ENCODE peak calls at places on chromosomes 7 and 10, in five cellular contexts. X, C, P, N and A are unnamed samples.
A peak's percentile ranks its signal among the peaks of the same experiment; 100 is the strongest.

GRCh38 chr10:127550861-127551260 is 1.8 kb downstream of the NPS start:
- DNase-seq in N (no peak), P (no peak), C (no peak), X (no peak), A (no peak)

GRCh38 chr7:55036958-55037357 is 18.1 kb downstream of the EGFR start:
- DNase-seq in P (no peak), N (no peak), C (no peak), X (no peak), A (no peak)

GRCh38 chr7:41788556-41788955 is 85.7 kb upstream of the INHBA start:
- DNase-seq in C (no peak), N (no peak), X (no peak), P (no peak), A (no peak)

GRCh38 chr7:121003986-121004685 is 15.6 kb downstream of the CPED1 start:
- DNase-seq in X (no peak), P (peak; percentile 84), N (peak; percentile 28), C (no peak), A (no peak)

GRCh38 chr10:61217851-61218565 is 235.2 kb downstream of the TMEM26 start:
- DNase-seq in C (no peak), N (no peak), P (no peak), X (no peak), A (no peak)

GRCh38 chr7:1741751-1742554 is 71.9 kb downstream of the ELFN1 start:
- DNase-seq in X (no peak), P (no peak), C (no peak), N (no peak), A (no peak)

GRCh38 chr7:116212859-116213258 is 2.5 kb downstream of the TES start:
- DNase-seq in P (no peak), X (no peak), C (no peak), N (no peak), A (no peak)

GRCh38 chr7:107856806-107857540 is 34.0 kb upstream of the DLD start:
- DNase-seq in X (no peak), N (no peak), P (no peak), C (no peak), A (no peak)

GRCh38 chr7:102185796-102186195 is 100.9 kb upstream of the SH2B2 start:
- DNase-seq in N (no peak), X (no peak), P (no peak), C (no peak), A (no peak)

GRCh38 chr7:117992635-117993034 is 119.4 kb upstream of the CTTNBP2 start:
- DNase-seq in X (no peak), P (no peak), C (no peak), N (no peak), A (no peak)

GRCh38 chr10:125781374-125781773 is 5.8 kb upstream of the MMP21 start:
- DNase-seq in P (no peak), C (no peak), N (no peak), X (no peak), A (no peak)

GRCh38 chr7:21902240-21902639 is 43.5 kb downstream of the CDCA7L start:
- DNase-seq in X (no peak), C (no peak), P (no peak), N (no peak), A (no peak)

GRCh38 chr7:88758355-88759215 is 915 bp upstream of the ZNF804B start:
- DNase-seq in P (peak; percentile 28), C (no peak), X (peak; percentile 78), N (peak; percentile 77), A (no peak)

GRCh38 chr7:144691240-144691639 is 144.6 kb downstream of the TPK1 start:
- DNase-seq in P (no peak), N (no peak), C (no peak), X (no peak), A (no peak)

GRCh38 chr10:91156196-91156595 is 64.3 kb upstream of the PCGF5 start:
- DNase-seq in N (no peak), X (no peak), P (no peak), C (no peak), A (no peak)

GRCh38 chr10:22666287-22667092 is 47.9 kb downstream of the PIP4K2A start:
- DNase-seq in X (no peak), N (peak; percentile 32), C (no peak), P (no peak), A (peak; percentile 58)

GRCh38 chr7:36236073-36236472 is 83.0 kb downstream of the EEPD1 start:
- DNase-seq in C (no peak), X (peak; percentile 42), P (peak; percentile 34), N (no peak), A (no peak)

GRCh38 chr7:150756858-150757257 is 19.6 kb downstream of the GIMAP5 start:
- DNase-seq in P (no peak), C (no peak), X (no peak), N (no peak), A (no peak)

GRCh38 chr7:134834689-134835462 is 55.4 kb downstream of the CALD1 start:
- DNase-seq in X (no peak), N (no peak), C (no peak), P (peak; percentile 63), A (no peak)

GRCh38 chr10:77827383-77827782 is 99.2 kb downstream of the DLG5 start:
- DNase-seq in N (no peak), C (no peak), X (no peak), P (no peak), A (no peak)

GRCh38 chr7:32070051-32070405 is 179 bp downstream of the PDE1C start:
- DNase-seq in N (no peak), P (no peak), X (no peak), C (no peak), A (no peak)

DNA sequence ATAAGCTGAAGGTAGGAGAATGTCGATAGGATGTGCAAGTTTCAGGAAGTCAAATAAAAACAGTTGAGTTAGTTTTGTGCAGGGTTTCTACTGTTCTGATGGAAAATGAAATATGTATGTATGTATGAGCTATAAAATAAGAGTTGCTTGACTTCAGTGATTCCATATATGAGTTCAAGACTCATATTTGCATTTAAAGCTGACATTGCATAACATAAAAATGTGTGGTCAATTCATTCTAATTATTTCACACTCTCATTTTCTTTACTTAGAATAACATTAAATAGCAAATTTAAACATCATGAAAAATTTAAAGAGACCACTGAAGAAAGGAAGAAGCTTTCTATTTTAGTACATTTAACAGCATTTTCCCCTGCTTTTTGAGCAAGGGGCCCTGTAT is 37.8 kb downstream of the IFIT5 start:
- DNase-seq in N (no peak), X (no peak), C (no peak), P (no peak), A (no peak)
- H3K27ac ChIP-seq in N (no peak overlapping the region), X (no peak overlapping the region), C (no peak overlapping the region), P (no peak overlapping the region), A (no peak overlapping the region)

GRCh38 chr10:124207391-124207790 is 114.0 kb upstream of the CHST15 start:
- DNase-seq in P (no peak), C (no peak), X (no peak), N (no peak), A (no peak)

GRCh38 chr10:124204726-124205125 is 111.3 kb upstream of the CHST15 start:
- DNase-seq in X (no peak), N (no peak), P (no peak), C (no peak), A (no peak)

GRCh38 chr10:124205432-124205831 is 112.0 kb upstream of the CHST15 start:
- DNase-seq in X (no peak), C (no peak), N (no peak), P (no peak), A (no peak)

GRCh38 chr10:124210263-124210662 is 116.9 kb upstream of the CHST15 start:
- DNase-seq in N (no peak), C (no peak), X (no peak), P (no peak), A (no peak)

DNA sequence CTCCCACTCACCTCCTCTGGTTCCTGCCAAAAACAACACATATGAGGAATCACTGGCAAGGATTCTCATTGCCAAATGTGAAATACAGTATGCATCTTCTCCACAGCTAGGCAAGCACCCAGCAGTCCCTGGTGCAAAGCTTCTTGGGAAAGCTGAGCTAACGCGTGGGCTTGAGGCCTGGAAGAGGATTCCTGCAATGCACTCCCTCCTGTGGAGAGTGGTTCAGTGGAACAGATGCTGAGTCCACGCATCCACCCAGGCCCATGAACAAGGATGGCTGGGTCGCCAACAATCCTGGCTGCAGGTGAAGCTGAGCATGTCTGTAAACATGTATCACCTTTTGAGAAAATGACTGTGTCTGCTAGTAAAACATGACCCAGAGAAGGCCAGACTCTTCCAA is 113.2 kb upstream of the CHST15 start:
- DNase-seq in P (no peak), C (no peak), X (no peak), N (no peak), A (no peak)
- TF ChIP-seq POLR2A in P (no peak), C (no peak), X (no peak), N (no peak), A (no peak)

DNA sequence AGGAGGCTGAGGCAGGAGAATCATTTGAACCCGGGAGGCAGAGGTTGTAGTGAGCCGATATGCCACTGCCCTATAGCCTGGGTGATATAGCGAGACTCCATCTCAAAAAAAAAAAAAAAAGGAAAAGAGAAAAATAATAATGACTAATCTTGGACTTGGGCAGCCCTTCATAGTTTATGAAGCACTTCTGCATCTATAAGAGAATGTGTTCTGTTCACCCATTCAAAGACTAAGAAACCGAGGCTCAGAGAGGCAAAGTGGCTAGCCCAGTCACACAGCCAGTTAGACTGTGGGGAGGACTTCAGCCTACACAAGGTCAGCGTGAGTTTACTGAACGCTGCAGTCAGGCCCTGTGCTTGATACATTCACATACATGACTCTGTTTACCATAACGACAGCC is 46.9 kb downstream of the UNC5B start:
- DNase-seq in P (no peak), X (no peak), N (no peak), C (no peak), A (no peak)
- H3K27ac ChIP-seq in P (peak overlapping the region; percentile 81), X (no peak overlapping the region), N (no peak overlapping the region), C (peak overlapping the region; percentile 68), A (no peak overlapping the region)

GRCh38 chr10:100997364-100998182 is 2.0 kb upstream of the LZTS2 start:
- DNase-seq in X (peak; percentile 69), P (peak; percentile 85), C (peak; percentile 82), N (peak; percentile 80), A (peak; percentile 84)
- TF ChIP-seq POLR2A in X (peak; percentile 51), P (no peak), C (no peak), N (peak; percentile 36), A (no peak)

GRCh38 chr10:116704926-116705325 is 37.4 kb downstream of the HSPA12A start:
- DNase-seq in C (no peak), P (no peak), X (peak; percentile 96), N (peak; percentile 90), A (peak; percentile 62)
- H3K27ac ChIP-seq in C (no peak overlapping the region), P (no peak overlapping the region), X (peak overlapping the region; percentile 43), N (no peak overlapping the region), A (no peak overlapping the region)

GRCh38 chr10:30437039-30437781 is 3.2 kb downstream of the MAP3K8 start:
- DNase-seq in P (no peak), X (no peak), C (no peak), N (no peak), A (no peak)
- TF ChIP-seq POLR2A in P (no peak), X (no peak), C (no peak), N (no peak), A (no peak)

GRCh38 chr10:132423966-132424847 is 27.2 kb downstream of the PWWP2B start:
- DNase-seq in C (no peak), P (no peak), X (peak; percentile 37), N (no peak), A (no peak)
- H3K27ac ChIP-seq in C (no peak overlapping the region), P (no peak overlapping the region), X (no peak overlapping the region), N (no peak overlapping the region), A (no peak overlapping the region)

GRCh38 chr10:121598261-121599249 is at the start of gene FGFR2:
- DNase-seq in X (peak; percentile 91), C (peak; percentile 86), P (peak; percentile 83), N (peak; percentile 88), A (peak; percentile 87)
- TF ChIP-seq POLR2A in X (peak; percentile 91), C (peak; percentile 39), P (no peak), N (peak; percentile 51), A (no peak)